ENCODE peak calls at places on chromosome 12, in five cellular contexts. One of them, this sample, is unnamed.

GRCh38 chr12:5272061-5272820 is 159.7 kb upstream of the NTF3 start:
- DNase-seq in SIG-M5: no peak
- DNase-seq in GM20000: no peak
- DNase-seq in choroid plexus epithelial cell: no peak
- DNase-seq in RKO: no peak
- DNase-seq in this sample: no peak

GRCh38 chr12:110317921-110318320 is 36.9 kb downstream of the ATP2A2 start:
- DNase-seq in SIG-M5: no peak
- DNase-seq in GM20000: no peak
- DNase-seq in choroid plexus epithelial cell: peak; percentile 77
- DNase-seq in RKO: no peak
- DNase-seq in this sample: no peak

GRCh38 chr12:48924617-48925217 is 575 bp downstream of the FKBP11 start:
- DNase-seq in SIG-M5: no peak
- DNase-seq in GM20000: peak; percentile 85
- DNase-seq in choroid plexus epithelial cell: peak; percentile 61
- DNase-seq in RKO: peak; percentile 64
- DNase-seq in this sample: no peak

GRCh38 chr12:46743471-46743870 is 82.3 kb downstream of the SLC38A4 start:
- DNase-seq in SIG-M5: no peak
- DNase-seq in GM20000: no peak
- DNase-seq in choroid plexus epithelial cell: no peak
- DNase-seq in RKO: no peak
- DNase-seq in this sample: no peak

GRCh38 chr12:51482808-51483532 is 58.3 kb downstream of the SLC4A8 start:
- DNase-seq in SIG-M5: no peak
- DNase-seq in GM20000: peak; percentile 15
- DNase-seq in choroid plexus epithelial cell: no peak
- DNase-seq in RKO: no peak
- DNase-seq in this sample: no peak

GRCh38 chr12:6074979-6075585 is 49.4 kb downstream of the VWF start:
- DNase-seq in SIG-M5: no peak
- DNase-seq in GM20000: no peak
- DNase-seq in choroid plexus epithelial cell: no peak
- DNase-seq in RKO: no peak
- DNase-seq in this sample: no peak

GRCh38 chr12:19852100-19852855 is 413.0 kb downstream of the AEBP2 start:
- DNase-seq in SIG-M5: no peak
- DNase-seq in GM20000: no peak
- DNase-seq in choroid plexus epithelial cell: no peak
- DNase-seq in RKO: no peak
- DNase-seq in this sample: no peak

GRCh38 chr12:57765003-57765697 is 1.7 kb downstream of the CYP27B1 start:
- DNase-seq in SIG-M5: no peak
- DNase-seq in GM20000: peak; percentile 67
- DNase-seq in choroid plexus epithelial cell: peak; percentile 29
- DNase-seq in RKO: no peak
- DNase-seq in this sample: no peak

GRCh38 chr12:111598637-111599458 is at the start of gene ATXN2:
- DNase-seq in SIG-M5: no peak
- DNase-seq in GM20000: peak; percentile 96
- DNase-seq in choroid plexus epithelial cell: peak; percentile 74
- DNase-seq in RKO: peak; percentile 69
- DNase-seq in this sample: peak; percentile 51

GRCh38 chr12:106106892-106107291 is 31.9 kb downstream of the NUAK1 start:
- DNase-seq in SIG-M5: no peak
- DNase-seq in GM20000: no peak
- DNase-seq in choroid plexus epithelial cell: peak; percentile 85
- DNase-seq in RKO: no peak
- DNase-seq in this sample: no peak

GRCh38 chr12:52186135-52186840 is 5.5 kb downstream of the KRT80 start:
- DNase-seq in SIG-M5: no peak
- DNase-seq in GM20000: no peak
- DNase-seq in choroid plexus epithelial cell: peak; percentile 63
- DNase-seq in RKO: peak; percentile 66
- DNase-seq in this sample: no peak

GRCh38 chr12:65948320-65949008 is 124.2 kb downstream of the HMGA2 start:
- DNase-seq in SIG-M5: no peak
- DNase-seq in GM20000: no peak
- DNase-seq in choroid plexus epithelial cell: peak; percentile 96
- DNase-seq in RKO: peak; percentile 75
- DNase-seq in this sample: no peak

GRCh38 chr12:42473561-42473960 is 116.0 kb downstream of the PRICKLE1 start:
- DNase-seq in SIG-M5: no peak
- DNase-seq in GM20000: no peak
- DNase-seq in choroid plexus epithelial cell: no peak
- DNase-seq in RKO: no peak
- DNase-seq in this sample: no peak

GRCh38 chr12:126337556-126337955 is 1272.3 kb downstream of the AACS start:
- DNase-seq in SIG-M5: no peak
- DNase-seq in GM20000: no peak
- DNase-seq in choroid plexus epithelial cell: peak; percentile 2
- DNase-seq in RKO: no peak
- DNase-seq in this sample: no peak

GRCh38 chr12:52063986-52064649 is 5.7 kb upstream of the ATG101 start:
- DNase-seq in SIG-M5: no peak
- DNase-seq in GM20000: no peak
- DNase-seq in choroid plexus epithelial cell: peak; percentile 88
- DNase-seq in RKO: peak; percentile 65
- DNase-seq in this sample: no peak

GRCh38 chr12:131011165-131012079 is 57.7 kb downstream of the ADGRD1 start:
- DNase-seq in SIG-M5: no peak
- DNase-seq in GM20000: no peak
- DNase-seq in choroid plexus epithelial cell: no peak
- DNase-seq in RKO: no peak
- DNase-seq in this sample: no peak

This sample was measured in GF-D8.